ENCODE peak calls at places on chromosomes 16 and 17, in ten cellular contexts. K is RPMI8226; J is BJ; Q is choroid plexus epithelial cell; B is iPS-NIHi11; L is PC-3; Z is nucleus accumbens; S is SW480; Y is left lung; W is activated naive CD4-positive, alpha-beta T cell. V is an unnamed sample.

GRCh38 chr17:57735707-57736106 is 9.4 kb downstream of the CCDC182 start:
- DNase-seq in W (no peak), S (peak), L (peak), Y (no peak), K (peak), J (no peak), Z (no peak), B (peak), Q (no peak), V (peak)

GRCh38 chr16:82643936-82644630 is 17.3 kb downstream of the CDH13 start:
- DNase-seq in Z (no peak), Y (no peak), J (no peak), S (no peak), W (no peak), K (no peak), B (peak), L (no peak), Q (no peak), V (no peak)

GRCh38 chr17:74240637-74241036 is 27.3 kb downstream of the TTYH2 start:
- DNase-seq in K (no peak), L (no peak), J (no peak), S (no peak), B (no peak), Z (no peak), W (no peak), Q (peak), Y (no peak), V (no peak)

GRCh38 chr16:57585051-57585687 is 42.7 kb downstream of the ADGRG5 start:
- DNase-seq in Z (no peak), J (no peak), B (no peak), L (no peak), W (no peak), Y (no peak), Q (no peak), K (no peak), S (no peak), V (no peak)

GRCh38 chr17:29059281-29059680 is 16.3 kb downstream of the PIPOX start:
- DNase-seq in J (no peak), Q (peak), Y (no peak), Z (no peak), B (no peak), L (peak), W (no peak), K (no peak), S (peak), V (peak)

GRCh38 chr16:3049921-3050481 is 3.6 kb downstream of the MMP25 start:
- DNase-seq in Y (no peak), Q (no peak), L (no peak), J (no peak), B (no peak), S (no peak), Z (no peak), K (no peak), W (no peak), V (no peak)

GRCh38 chr16:52521570-52521969 is 25.4 kb downstream of the TOX3 start:
- DNase-seq in Y (no peak), Q (no peak), J (no peak), K (no peak), L (no peak), B (no peak), S (no peak), Z (no peak), W (no peak), V (no peak)

GRCh38 chr16:81060576-81061306 is 16.3 kb downstream of the C16orf46 start:
- DNase-seq in Y (no peak), L (no peak), Q (no peak), K (no peak), S (no peak), W (no peak), Z (no peak), J (no peak), B (no peak), V (no peak)

GRCh38 chr17:21815352-21816063 is 123.2 kb downstream of the KCNJ18 start:
- DNase-seq in Q (no peak), J (no peak), Z (no peak), W (no peak), S (no peak), L (no peak), K (peak), Y (peak), B (no peak), V (peak)

GRCh38 chr16:75181630-75182029 is 25.3 kb downstream of the CTRB2 start:
- DNase-seq in B (no peak), Z (no peak), S (no peak), Y (no peak), K (no peak), W (no peak), J (no peak), Q (no peak), L (no peak), V (no peak)

GRCh38 chr17:69669441-69670178 is 255.1 kb downstream of the MAP2K6 start:
- DNase-seq in Q (no peak), W (no peak), J (no peak), B (no peak), Y (no peak), S (no peak), K (no peak), L (peak), Z (no peak), V (no peak)

GRCh38 chr17:62629556-62630364 is 2.3 kb downstream of the MRC2 start:
- DNase-seq in B (no peak), Y (no peak), J (no peak), L (no peak), S (no peak), Q (no peak), Z (no peak), W (no peak), K (no peak), V (no peak)

GRCh38 chr16:31138621-31139578 is 3.4 kb upstream of the PRSS8 start:
- DNase-seq in Y (peak), Q (peak), W (no peak), B (peak), J (peak), K (no peak), L (peak), Z (no peak), S (peak), V (peak)

GRCh38 chr17:59027750-59028149 is 78.9 kb downstream of the TRIM37 start:
- DNase-seq in Q (peak), L (no peak), S (no peak), Y (no peak), J (no peak), K (peak), B (no peak), W (no peak), Z (no peak), V (no peak)

GRCh38 chr17:80951121-80952090 is 40.2 kb upstream of the CHMP6 start:
- DNase-seq in Q (no peak), J (no peak), Y (peak), B (no peak), K (no peak), S (peak), L (no peak), W (no peak), Z (no peak), V (no peak)

GRCh38 chr16:57799619-57800212 is 2.6 kb downstream of the KIFC3 start:
- DNase-seq in W (no peak), Z (no peak), K (peak), Q (no peak), Y (peak), S (no peak), J (no peak), L (no peak), B (no peak), V (peak)

GRCh38 chr16:49700928-49701685 is 154.8 kb downstream of the ZNF423 start:
- DNase-seq in S (no peak), L (no peak), Z (no peak), W (no peak), Y (no peak), Q (peak), J (no peak), K (peak), B (no peak), V (no peak)

GRCh38 chr16:3514621-3515020 is 13.8 kb downstream of the CLUAP1 start:
- DNase-seq in Z (no peak), Q (peak), S (no peak), W (no peak), J (no peak), Y (no peak), K (no peak), B (no peak), L (no peak), V (no peak)

GRCh38 chr17:32264140-32264799 is 1.4 kb upstream of the RHBDL3 start:
- DNase-seq in S (no peak), J (no peak), B (no peak), Z (no peak), W (no peak), Y (no peak), K (no peak), Q (no peak), L (no peak), V (no peak)

GRCh38 chr16:73232555-73233422 is 184.9 kb upstream of the ZFHX3 start:
- DNase-seq in B (no peak), Q (peak), K (no peak), J (peak), W (no peak), S (peak), Y (no peak), L (peak), Z (no peak), V (peak)

V was measured in kidney tubule cell.